ENCODE peak calls at places on chromosomes 6 and 20, in eight cellular contexts. One of them, this sample, is unnamed. For H3K4me1, the result is how much of the 10 kb centered on the place peaks cover.

GRCh38 chr6:35737413-35738211 is 780 bp downstream of the ARMC12 start:
- DNase-seq in GM23248: peak
- DNase-seq in A549: peak
- DNase-seq in fibroblast of lung: peak
- DNase-seq in hepatocyte: peak
- DNase-seq in endothelial cell of umbilical vein: peak
- DNase-seq in neuronal stem cell: no peak
- DNase-seq in GM23338: peak
- DNase-seq in this sample: peak

GRCh38 chr6:138692978-138693909 is 80.3 kb upstream of the CCDC28A start:
- DNase-seq in endothelial cell of umbilical vein: peak
- DNase-seq in neuronal stem cell: peak
- DNase-seq in hepatocyte: peak
- DNase-seq in A549: peak
- DNase-seq in GM23338: peak
- DNase-seq in GM23248: peak
- DNase-seq in fibroblast of lung: peak
- DNase-seq in this sample: peak

GRCh38 chr6:89708316-89708715 is 69.8 kb upstream of the LYRM2 start:
- DNase-seq in neuronal stem cell: no peak
- DNase-seq in fibroblast of lung: no peak
- DNase-seq in GM23248: no peak
- DNase-seq in GM23338: no peak
- DNase-seq in A549: no peak
- DNase-seq in endothelial cell of umbilical vein: no peak
- DNase-seq in hepatocyte: peak
- DNase-seq in this sample: no peak

GRCh38 chr6:132357120-132357519 is 44.2 kb downstream of the MOXD1 start:
- DNase-seq in GM23248: peak
- DNase-seq in hepatocyte: no peak
- DNase-seq in A549: no peak
- DNase-seq in endothelial cell of umbilical vein: peak
- DNase-seq in fibroblast of lung: peak
- DNase-seq in GM23338: no peak
- DNase-seq in neuronal stem cell: no peak
- DNase-seq in this sample: no peak

GRCh38 chr20:46021361-46022359 is 7.4 kb upstream of the SLC12A5 start:
- DNase-seq in endothelial cell of umbilical vein: peak
- DNase-seq in hepatocyte: peak
- DNase-seq in A549: peak
- DNase-seq in GM23338: peak
- DNase-seq in neuronal stem cell: peak
- DNase-seq in fibroblast of lung: no peak
- DNase-seq in GM23248: peak
- DNase-seq in this sample: peak

GRCh38 chr6:31615748-31616147 is 714 bp downstream of the AIF1 start:
- DNase-seq in GM23248: no peak
- DNase-seq in hepatocyte: peak
- DNase-seq in GM23338: peak
- DNase-seq in neuronal stem cell: no peak
- DNase-seq in A549: no peak
- DNase-seq in fibroblast of lung: no peak
- DNase-seq in endothelial cell of umbilical vein: no peak
- DNase-seq in this sample: peak

GRCh38 chr20:47543006-47543431 is 41.3 kb downstream of the NCOA3 start:
- DNase-seq in neuronal stem cell: no peak
- DNase-seq in A549: no peak
- DNase-seq in endothelial cell of umbilical vein: no peak
- DNase-seq in fibroblast of lung: no peak
- DNase-seq in GM23248: peak
- DNase-seq in hepatocyte: no peak
- DNase-seq in GM23338: no peak
- DNase-seq in this sample: no peak

GRCh38 chr6:128725271-128726233 is 157.4 kb upstream of the LAMA2 start:
- DNase-seq in endothelial cell of umbilical vein: peak
- DNase-seq in fibroblast of lung: peak
- DNase-seq in A549: peak
- DNase-seq in neuronal stem cell: peak
- DNase-seq in hepatocyte: peak
- DNase-seq in GM23338: peak
- DNase-seq in GM23248: peak
- DNase-seq in this sample: peak

GRCh38 chr6:138222901-138223546 is 4.7 kb upstream of the PBOV1 start:
- DNase-seq in GM23338: no peak
- DNase-seq in fibroblast of lung: no peak
- DNase-seq in hepatocyte: no peak
- DNase-seq in GM23248: no peak
- DNase-seq in neuronal stem cell: no peak
- DNase-seq in A549: no peak
- DNase-seq in endothelial cell of umbilical vein: no peak
- DNase-seq in this sample: no peak

GRCh38 chr6:20447157-20447556 is 45.5 kb downstream of the E2F3 start:
- DNase-seq in fibroblast of lung: peak
- DNase-seq in neuronal stem cell: no peak
- DNase-seq in A549: no peak
- DNase-seq in hepatocyte: no peak
- DNase-seq in GM23338: no peak
- DNase-seq in GM23248: no peak
- DNase-seq in endothelial cell of umbilical vein: no peak
- DNase-seq in this sample: no peak

GRCh38 chr6:100001915-100002388 is 7.9 kb upstream of the MCHR2 start:
- DNase-seq in GM23248: peak
- DNase-seq in neuronal stem cell: peak
- DNase-seq in fibroblast of lung: peak
- DNase-seq in A549: peak
- DNase-seq in hepatocyte: peak
- DNase-seq in GM23338: peak
- DNase-seq in endothelial cell of umbilical vein: peak
- DNase-seq in this sample: peak

GRCh38 chr20:34544109-34544793 is 14.3 kb upstream of the MAP1LC3A start:
- DNase-seq in endothelial cell of umbilical vein: no peak
- DNase-seq in A549: no peak
- DNase-seq in hepatocyte: no peak
- DNase-seq in GM23338: peak
- DNase-seq in GM23248: no peak
- DNase-seq in neuronal stem cell: no peak
- DNase-seq in fibroblast of lung: no peak
- DNase-seq in this sample: no peak

GRCh38 chr6:35795453-35796071 is 1.6 kb downstream of the CLPS start:
- DNase-seq in neuronal stem cell: no peak
- DNase-seq in fibroblast of lung: no peak
- DNase-seq in GM23338: no peak
- DNase-seq in hepatocyte: no peak
- DNase-seq in GM23248: no peak
- DNase-seq in endothelial cell of umbilical vein: no peak
- DNase-seq in A549: no peak
- DNase-seq in this sample: no peak

GRCh38 chr6:144379356-144379755 is 94.2 kb downstream of the UTRN start:
- DNase-seq in hepatocyte: no peak
- DNase-seq in GM23248: peak
- DNase-seq in GM23338: no peak
- DNase-seq in A549: no peak
- DNase-seq in neuronal stem cell: no peak
- DNase-seq in endothelial cell of umbilical vein: no peak
- DNase-seq in fibroblast of lung: peak
- DNase-seq in this sample: no peak

GRCh38 chr6:106614592-106615301 is 14.6 kb downstream of the RTN4IP1 start:
- DNase-seq in endothelial cell of umbilical vein: no peak
- DNase-seq in GM23248: no peak
- DNase-seq in GM23338: peak
- DNase-seq in neuronal stem cell: no peak
- DNase-seq in hepatocyte: no peak
- DNase-seq in fibroblast of lung: no peak
- DNase-seq in A549: no peak
- DNase-seq in this sample: peak

GRCh38 chr6:85135376-85136094 is 314.3 kb upstream of the NT5E start:
- DNase-seq in neuronal stem cell: no peak
- DNase-seq in GM23338: no peak
- DNase-seq in endothelial cell of umbilical vein: no peak
- DNase-seq in GM23248: peak
- DNase-seq in hepatocyte: no peak
- DNase-seq in A549: no peak
- DNase-seq in fibroblast of lung: peak
- DNase-seq in this sample: no peak

GRCh38 chr20:32028647-32029372 is 18.6 kb downstream of the CCM2L start:
- DNase-seq in GM23338: peak
- DNase-seq in endothelial cell of umbilical vein: no peak
- DNase-seq in GM23248: no peak
- DNase-seq in fibroblast of lung: no peak
- DNase-seq in A549: no peak
- DNase-seq in neuronal stem cell: no peak
- DNase-seq in hepatocyte: peak
- DNase-seq in this sample: no peak

GRCh38 chr20:24742436-24742835 is 206.6 kb upstream of the CST7 start:
- DNase-seq in fibroblast of lung: no peak
- DNase-seq in endothelial cell of umbilical vein: no peak
- DNase-seq in A549: no peak
- DNase-seq in hepatocyte: no peak
- DNase-seq in neuronal stem cell: no peak
- DNase-seq in GM23338: no peak
- DNase-seq in GM23248: no peak
- DNase-seq in this sample: no peak

GRCh38 chr20:49612127-49612738 is 44.3 kb upstream of the PTGIS start:
- DNase-seq in A549: no peak
- DNase-seq in GM23338: no peak
- DNase-seq in hepatocyte: no peak
- DNase-seq in fibroblast of lung: no peak
- DNase-seq in endothelial cell of umbilical vein: no peak
- DNase-seq in neuronal stem cell: no peak
- DNase-seq in GM23248: no peak
- DNase-seq in this sample: no peak

GRCh38 chr20:12847862-12848261 is 160.9 kb upstream of the SPTLC3 start:
- DNase-seq in GM23248: peak
- DNase-seq in A549: no peak
- DNase-seq in GM23338: peak
- DNase-seq in fibroblast of lung: no peak
- DNase-seq in hepatocyte: peak
- DNase-seq in neuronal stem cell: no peak
- DNase-seq in endothelial cell of umbilical vein: no peak
- DNase-seq in this sample: no peak

GRCh38 chr6:137415127-137415833 is 78.9 kb downstream of the OLIG3 start:
- DNase-seq in hepatocyte: peak
- DNase-seq in endothelial cell of umbilical vein: peak
- DNase-seq in GM23248: peak
- DNase-seq in A549: no peak
- DNase-seq in fibroblast of lung: peak
- DNase-seq in neuronal stem cell: peak
- DNase-seq in GM23338: peak
- DNase-seq in this sample: peak

GRCh38 chr6:157861184-157861583 is 38.1 kb downstream of the SNX9 start:
- DNase-seq in A549: no peak
- DNase-seq in neuronal stem cell: no peak
- DNase-seq in endothelial cell of umbilical vein: no peak
- DNase-seq in GM23248: no peak
- DNase-seq in fibroblast of lung: no peak
- DNase-seq in hepatocyte: no peak
- DNase-seq in GM23338: no peak
- DNase-seq in this sample: no peak

GRCh38 chr6:125486881-125487280 is 185.1 kb upstream of the HDDC2 start:
- DNase-seq in neuronal stem cell: no peak
- DNase-seq in A549: no peak
- DNase-seq in hepatocyte: no peak
- DNase-seq in fibroblast of lung: no peak
- DNase-seq in endothelial cell of umbilical vein: peak
- DNase-seq in GM23338: no peak
- DNase-seq in GM23248: no peak
- DNase-seq in this sample: no peak

GRCh38 chr20:2468581-2469407 is 1.8 kb downstream of the SNRPB start:
- DNase-seq in GM23338: no peak
- DNase-seq in A549: no peak
- DNase-seq in fibroblast of lung: peak
- DNase-seq in GM23248: peak
- DNase-seq in endothelial cell of umbilical vein: no peak
- DNase-seq in neuronal stem cell: no peak
- DNase-seq in hepatocyte: no peak
- DNase-seq in this sample: no peak

GRCh38 chr20:2467412-2467811 is 3.2 kb downstream of the SNRPB start:
- DNase-seq in GM23248: no peak
- DNase-seq in endothelial cell of umbilical vein: no peak
- DNase-seq in fibroblast of lung: no peak
- DNase-seq in GM23338: no peak
- DNase-seq in hepatocyte: no peak
- DNase-seq in neuronal stem cell: no peak
- DNase-seq in A549: no peak
- DNase-seq in this sample: no peak

GRCh38 chr20:2462484-2462883 is 8.1 kb downstream of the SNRPB start:
- DNase-seq in fibroblast of lung: no peak
- DNase-seq in GM23338: no peak
- DNase-seq in neuronal stem cell: no peak
- DNase-seq in hepatocyte: no peak
- DNase-seq in endothelial cell of umbilical vein: no peak
- DNase-seq in GM23248: no peak
- DNase-seq in A549: no peak
- DNase-seq in this sample: no peak

GRCh38 chr20:2463616-2464365 is 6.8 kb downstream of the SNRPB start:
- DNase-seq in GM23338: no peak
- DNase-seq in endothelial cell of umbilical vein: no peak
- DNase-seq in GM23248: no peak
- DNase-seq in hepatocyte: no peak
- DNase-seq in fibroblast of lung: no peak
- DNase-seq in A549: no peak
- DNase-seq in neuronal stem cell: no peak
- DNase-seq in this sample: no peak

GRCh38 chr20:2465100-2465499 is 5.5 kb downstream of the SNRPB start:
- DNase-seq in neuronal stem cell: no peak
- DNase-seq in endothelial cell of umbilical vein: no peak
- DNase-seq in fibroblast of lung: no peak
- DNase-seq in hepatocyte: no peak
- DNase-seq in GM23248: no peak
- DNase-seq in GM23338: no peak
- DNase-seq in A549: no peak
- DNase-seq in this sample: no peak
- H3K4me1 ChIP-seq in neuronal stem cell: under half
- H3K4me1 ChIP-seq in endothelial cell of umbilical vein: under half
- H3K4me1 ChIP-seq in fibroblast of lung: under half
- H3K4me1 ChIP-seq in hepatocyte: under half
- H3K4me1 ChIP-seq in GM23248: under half
- H3K4me1 ChIP-seq in GM23338: under half
- H3K4me1 ChIP-seq in A549: under half
- H3K4me1 ChIP-seq in this sample: under half

GRCh38 chr6:5590187-5590586 is 328.9 kb downstream of the FARS2 start:
- DNase-seq in GM23248: no peak
- DNase-seq in GM23338: no peak
- DNase-seq in fibroblast of lung: no peak
- DNase-seq in hepatocyte: no peak
- DNase-seq in A549: no peak
- DNase-seq in neuronal stem cell: no peak
- DNase-seq in endothelial cell of umbilical vein: no peak
- DNase-seq in this sample: no peak
- H3K4me2 ChIP-seq in GM23248: no peak
- H3K4me2 ChIP-seq in GM23338: no peak
- H3K4me2 ChIP-seq in fibroblast of lung: no peak
- H3K4me2 ChIP-seq in hepatocyte: no peak
- H3K4me2 ChIP-seq in A549: no peak
- H3K4me2 ChIP-seq in neuronal stem cell: no peak
- H3K4me2 ChIP-seq in endothelial cell of umbilical vein: no peak
- H3K4me2 ChIP-seq in this sample: no peak

GRCh38 chr6:110558575-110558974 is 82.2 kb upstream of the SLC22A16 start:
- DNase-seq in GM23248: no peak
- DNase-seq in hepatocyte: no peak
- DNase-seq in endothelial cell of umbilical vein: no peak
- DNase-seq in fibroblast of lung: no peak
- DNase-seq in GM23338: no peak
- DNase-seq in A549: no peak
- DNase-seq in neuronal stem cell: no peak
- DNase-seq in this sample: no peak
- H3K27ac ChIP-seq in GM23248: no peak
- H3K27ac ChIP-seq in hepatocyte: no peak
- H3K27ac ChIP-seq in endothelial cell of umbilical vein: no peak
- H3K27ac ChIP-seq in fibroblast of lung: no peak
- H3K27ac ChIP-seq in GM23338: no peak
- H3K27ac ChIP-seq in A549: no peak
- H3K27ac ChIP-seq in neuronal stem cell: no peak
- H3K27ac ChIP-seq in this sample: no peak

GRCh38 chr6:170370413-170370812 is 63.9 kb downstream of the FAM120B start:
- DNase-seq in neuronal stem cell: no peak
- DNase-seq in endothelial cell of umbilical vein: no peak
- DNase-seq in fibroblast of lung: no peak
- DNase-seq in hepatocyte: no peak
- DNase-seq in A549: no peak
- DNase-seq in GM23338: no peak
- DNase-seq in GM23248: no peak
- DNase-seq in this sample: no peak
- H3K4me1 ChIP-seq in neuronal stem cell: under half
- H3K4me1 ChIP-seq in endothelial cell of umbilical vein: under half
- H3K4me1 ChIP-seq in fibroblast of lung: under half
- H3K4me1 ChIP-seq in hepatocyte: under half
- H3K4me1 ChIP-seq in A549: under half
- H3K4me1 ChIP-seq in GM23338: under half
- H3K4me1 ChIP-seq in GM23248: under half
- H3K4me1 ChIP-seq in this sample: under half

This sample was measured in OCI-LY7.